ENCODE peak calls at places on chromosomes 4 and X, in ten cellular contexts. U is coronary artery, H is mucosa of descending colon, T is Caco-2, R is GM13977, K is right atrium auricular region, O is cardiac fibroblast, V is AG04449, M is epithelial cell of esophagus, Y is neural crest cell. W is an unnamed sample.

GRCh38 chrX:35166023-35166422 is 223.4 kb downstream of the FAM47B start:
- DNase-seq in T (no peak), V (no peak), Y (no peak), U (no peak), H (no peak), M (no peak), R (no peak), O (no peak), K (no peak), W (no peak)

GRCh38 chrX:68146054-68146453 is 287.2 kb downstream of the OPHN1 start:
- DNase-seq in T (peak; percentile 9), M (peak; percentile 58), V (peak; percentile 7), R (no peak), K (no peak), Y (no peak), H (no peak), O (peak; percentile 66), U (no peak), W (peak; percentile 40)

GRCh38 chr4:17687237-17687857 is 72.9 kb downstream of the MED28 start:
- DNase-seq in T (no peak), Y (no peak), R (no peak), U (no peak), H (no peak), O (no peak), M (no peak), K (no peak), V (no peak), W (no peak)

GRCh38 chr4:110361921-110362320 is 114.0 kb upstream of the ENPEP start:
- DNase-seq in V (peak; percentile 7), K (no peak), M (peak; percentile 87), R (no peak), T (no peak), U (no peak), H (no peak), O (peak; percentile 11), Y (no peak), W (peak; percentile 24)

GRCh38 chrX:154748712-154749339 is 2.1 kb downstream of the GAB3 start:
- DNase-seq in O (peak; percentile 66), Y (peak; percentile 38), H (peak; percentile 56), K (no peak), M (peak; percentile 50), V (no peak), R (peak; percentile 57), U (no peak), T (peak; percentile 57), W (peak; percentile 79)

GRCh38 chr4:27318740-27319139 is 458.1 kb downstream of the STIM2 start:
- DNase-seq in Y (peak; percentile 53), O (peak; percentile 8), U (no peak), H (peak; percentile 76), V (no peak), K (no peak), M (peak; percentile 36), R (peak; percentile 14), T (peak; percentile 62), W (peak; percentile 40)

GRCh38 chrX:107672955-107673378 is 44.7 kb downstream of the PRPS1 start:
- DNase-seq in K (peak; percentile 84), U (peak; percentile 91), T (peak; percentile 43), V (no peak), Y (no peak), M (peak; percentile 80), H (peak; percentile 81), R (peak; percentile 56), O (peak; percentile 93), W (peak; percentile 88)

GRCh38 chrX:43750248-43750676 is 94.2 kb downstream of the MAOA start:
- DNase-seq in Y (peak; percentile 2), H (peak; percentile 52), U (no peak), M (peak; percentile 61), V (no peak), T (peak; percentile 46), O (peak; percentile 70), R (peak; percentile 39), K (peak; percentile 69), W (peak; percentile 82)

GRCh38 chrX:45322382-45322781 is 121.7 kb upstream of the DIPK2B start:
- DNase-seq in O (peak; percentile 83), H (peak; percentile 68), R (no peak), V (peak; percentile 53), K (no peak), Y (no peak), T (peak; percentile 35), M (peak; percentile 71), U (no peak), W (peak; percentile 77)

GRCh38 chrX:153643431-153644351 is 3.3 kb upstream of the DUSP9 start:
- DNase-seq in R (no peak), M (peak; percentile 24), U (no peak), V (no peak), T (peak; percentile 43), K (no peak), Y (no peak), H (no peak), O (no peak), W (peak; percentile 12)

GRCh38 chr4:143021384-143021783 is 163.3 kb upstream of the USP38 start:
- DNase-seq in V (no peak), H (no peak), O (no peak), R (peak; percentile 24), Y (no peak), K (no peak), U (no peak), T (no peak), M (no peak), W (no peak)

GRCh38 chr4:143026459-143027170 is 158.1 kb upstream of the USP38 start:
- DNase-seq in R (no peak), Y (no peak), O (no peak), M (no peak), K (no peak), T (no peak), H (no peak), U (no peak), V (no peak), W (peak; percentile 33)

GRCh38 chr4:143019351-143019750 is 165.4 kb upstream of the USP38 start:
- DNase-seq in U (no peak), K (no peak), Y (no peak), H (no peak), M (no peak), T (no peak), V (no peak), O (no peak), R (no peak), W (no peak)

GRCh38 chr4:143023519-143023918 is 161.2 kb upstream of the USP38 start:
- DNase-seq in R (no peak), U (no peak), V (no peak), T (no peak), Y (no peak), O (no peak), H (no peak), M (peak; percentile 24), K (no peak), W (peak; percentile 55)

DNA sequence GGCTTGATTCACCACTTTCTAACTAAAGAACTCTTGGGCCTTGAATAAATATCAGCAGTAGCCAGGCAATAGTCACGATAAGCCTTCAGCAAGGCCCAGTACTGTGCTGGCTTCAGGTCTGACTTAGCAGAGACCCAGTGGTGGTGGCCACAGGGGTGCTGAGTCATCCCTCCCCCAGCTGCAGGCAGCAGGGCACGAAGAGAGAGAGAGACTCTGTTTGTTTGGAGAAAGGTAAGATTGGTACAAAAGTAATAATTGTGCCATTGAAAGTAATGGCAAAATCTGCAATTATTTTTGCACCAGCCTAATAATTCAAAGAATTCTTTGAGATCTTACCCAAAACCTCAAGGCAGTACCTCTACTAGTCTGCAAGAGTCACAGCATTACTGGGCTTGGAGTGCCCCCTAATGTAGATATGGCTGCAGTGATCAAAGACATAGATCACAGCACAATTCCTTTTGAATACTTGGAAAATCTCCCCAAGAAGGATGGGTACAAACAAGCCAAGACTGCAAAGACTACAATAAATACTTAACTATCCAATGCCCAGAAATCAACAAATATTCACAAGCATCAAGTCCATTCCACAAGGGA is 159.5 kb upstream of the USP38 start:
- DNase-seq in R (no peak), M (peak; percentile 14), K (no peak), H (peak; percentile 20), O (peak; percentile 31), V (no peak), U (no peak), T (no peak), Y (no peak), W (peak; percentile 64)
- TF ChIP-seq CTCF in R (peak; percentile 36), M (no peak), K (peak; percentile 25), H (no peak), O (peak; percentile 35), V (no peak), U (no peak), T (no peak), Y (peak; percentile 47), W (no peak)

GRCh38 chr4:79917246-79917645 is 155.8 kb downstream of the ANTXR2 start:
- DNase-seq in Y (no peak), R (peak; percentile 17), K (no peak), T (peak; percentile 56), O (peak; percentile 71), V (peak; percentile 7), U (no peak), H (peak; percentile 64), M (peak; percentile 65), W (peak; percentile 53)
- TF ChIP-seq CTCF in Y (peak; percentile 65), R (peak; percentile 70), K (peak; percentile 35), T (peak; percentile 64), O (peak; percentile 82), V (peak; percentile 66), U (peak; percentile 29), H (peak; percentile 15), M (peak; percentile 87), W (peak; percentile 56)

DNA sequence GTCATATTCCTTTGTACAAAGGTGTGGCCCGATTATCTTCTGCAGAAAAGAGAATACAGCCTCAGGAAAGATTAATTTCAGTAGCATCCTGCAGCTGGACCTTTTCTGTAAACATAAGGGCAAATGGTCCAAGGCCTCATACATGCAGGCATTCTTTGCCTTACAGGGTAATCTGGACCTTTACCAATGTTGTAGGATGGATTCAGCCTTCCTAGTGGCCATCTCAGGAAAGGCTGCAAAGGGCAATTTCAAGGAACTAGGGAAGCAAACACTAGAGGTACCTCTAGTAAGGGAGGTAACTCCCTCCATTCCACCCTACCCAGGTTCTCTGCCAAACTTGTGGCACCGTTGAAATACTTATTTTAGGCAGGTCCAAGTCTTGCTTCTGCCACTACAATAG is 43.0 kb downstream of the UGT2B28 start:
- DNase-seq in T (no peak), O (no peak), K (no peak), M (no peak), Y (no peak), R (no peak), H (no peak), U (no peak), V (no peak), W (no peak)
- TF ChIP-seq CTCF in T (no peak), O (no peak), K (no peak), M (peak; percentile 20), Y (peak; percentile 11), R (no peak), H (no peak), U (no peak), V (no peak), W (no peak)

DNA sequence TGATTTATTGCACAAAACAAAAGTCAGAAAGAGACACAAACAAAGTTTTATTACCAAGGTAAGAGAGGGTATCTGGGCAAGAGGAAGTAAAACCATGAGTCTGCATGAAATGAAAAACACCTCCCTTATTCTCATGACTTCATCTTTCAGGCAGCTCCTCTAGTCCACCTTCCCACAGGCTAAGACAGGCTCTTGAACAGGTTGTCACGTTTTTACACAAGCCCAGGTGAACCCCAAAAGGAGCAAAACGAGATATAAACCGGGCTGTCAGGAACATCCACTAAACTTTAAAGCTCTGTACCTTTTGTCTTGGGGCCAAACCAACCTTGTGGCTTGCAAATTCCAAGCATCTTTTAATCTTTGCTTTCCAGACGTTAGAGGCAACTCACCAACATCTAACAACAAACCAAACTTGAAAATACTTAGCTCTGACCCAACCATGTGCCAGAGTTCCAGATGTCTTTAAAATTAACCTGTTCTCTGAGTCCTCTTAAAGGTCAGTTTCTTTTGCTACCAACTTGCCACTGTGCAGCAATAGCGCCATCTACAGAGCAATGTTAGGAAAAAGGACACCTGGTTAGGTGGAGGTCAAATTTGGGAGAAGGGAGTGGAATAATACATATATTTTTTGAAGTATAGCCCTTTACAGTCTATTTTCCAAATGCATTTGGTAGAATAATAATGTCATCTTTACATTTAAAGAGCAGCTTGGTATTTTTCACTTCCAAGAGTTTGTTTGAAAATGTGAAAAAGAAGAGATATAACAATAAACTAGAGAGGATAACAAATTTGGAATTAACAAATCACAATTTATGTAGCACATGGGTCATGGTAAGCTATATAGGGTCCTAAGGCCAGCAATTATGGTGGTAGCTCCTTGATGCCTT is 73.1 kb downstream of the QRFPR start:
- DNase-seq in V (peak; percentile 2), M (peak; percentile 94), Y (no peak), H (peak; percentile 65), T (peak; percentile 62), U (no peak), K (no peak), R (peak; percentile 41), O (peak; percentile 76), W (peak; percentile 87)
- TF ChIP-seq CTCF in V (peak; percentile 62), M (peak; percentile 85), Y (peak; percentile 69), H (peak; percentile 48), T (peak; percentile 86), U (no peak), K (no peak), R (peak; percentile 82), O (peak; percentile 87), W (peak; percentile 79)